ENCODE peak calls at places on chromosomes 16 and 17, in four cellular contexts. X is A549, B is IMR-90, O is H1. H is an unnamed sample.

GRCh38 chr16:84532299-84532724 is 27.9 kb upstream of the MEAK7 start:
- DNase-seq in O (peak), X (peak), B (peak), H (no peak)

GRCh38 chr16:58563235-58563634 is 47.9 kb downstream of the SETD6 start:
- DNase-seq in X (no peak), B (peak), O (no peak), H (no peak)

GRCh38 chr16:74297296-74297665 is 667 bp downstream of the PSMD7 start:
- DNase-seq in X (peak), O (no peak), B (peak), H (no peak)

GRCh38 chr16:20241321-20241720 is 86.0 kb downstream of the GP2 start:
- DNase-seq in X (no peak), B (no peak), O (no peak), H (no peak)

GRCh38 chr17:79626156-79626890 is 15.5 kb upstream of the RBFOX3 start:
- DNase-seq in O (no peak), X (no peak), B (no peak), H (no peak)

GRCh38 chr16:21560462-21560861 is 38.9 kb upstream of the METTL9 start:
- DNase-seq in X (no peak), B (no peak), O (no peak), H (no peak)

GRCh38 chr17:35612924-35613521 is 25.9 kb downstream of the AP2B1 start:
- DNase-seq in X (no peak), O (no peak), B (peak), H (peak)

GRCh38 chr16:12609937-12610699 is 193.6 kb downstream of the CPPED1 start:
- DNase-seq in O (no peak), X (no peak), B (no peak), H (no peak)

GRCh38 chr17:52138350-52138749 is 20.2 kb downstream of the CA10 start:
- DNase-seq in B (no peak), X (no peak), O (no peak), H (no peak)

GRCh38 chr17:6413073-6413472 is 21.8 kb downstream of the AIPL1 start:
- DNase-seq in B (peak), O (no peak), X (peak), H (peak)

GRCh38 chr16:17273142-17273561 is 197.6 kb downstream of the XYLT1 start:
- DNase-seq in X (peak), B (peak), O (no peak), H (peak)

GRCh38 chr17:32386844-32387243 is 36.9 kb downstream of the ZNF207 start:
- DNase-seq in B (peak), X (no peak), O (no peak), H (no peak)

GRCh38 chr16:23182206-23182674 is 305 bp upstream of the SCNN1G start:
- DNase-seq in X (peak), O (peak), B (peak), H (peak)

GRCh38 chr16:54503011-54503410 is 216.4 kb upstream of the IRX3 start:
- DNase-seq in B (no peak), X (no peak), O (no peak), H (no peak)

GRCh38 chr16:82317411-82318168 is 147.6 kb upstream of the MPHOSPH6 start:
- DNase-seq in X (no peak), O (no peak), B (no peak), H (no peak)

GRCh38 chr16:4352843-4353242 is 1.7 kb upstream of the PAM16 start:
- DNase-seq in X (no peak), B (no peak), O (no peak), H (no peak)

GRCh38 chr16:49466529-49466831 is 92.9 kb downstream of the C16orf78 start:
- DNase-seq in B (no peak), O (no peak), X (no peak), H (no peak)

GRCh38 chr16:88012360-88012759 is 61.1 kb downstream of the BANP start:
- DNase-seq in O (no peak), B (no peak), X (no peak), H (no peak)

GRCh38 chr17:7769854-7770253 is 52.3 kb downstream of the DNAH2 start:
- DNase-seq in O (no peak), X (no peak), B (no peak), H (no peak)

GRCh38 chr17:77483128-77483598 is 342.4 kb downstream of the SEC14L1 start:
- DNase-seq in O (no peak), X (no peak), B (no peak), H (no peak)

GRCh38 chr16:68524069-68524820 is 14.8 kb upstream of the ZFP90 start:
- DNase-seq in O (no peak), X (no peak), B (no peak), H (no peak)

GRCh38 chr16:2497116-2497630 is 16.6 kb upstream of the ATP6V0C start:
- DNase-seq in B (no peak), X (no peak), O (no peak), H (no peak)

GRCh38 chr16:66007717-66008116 is 358.8 kb upstream of the CDH5 start:
- DNase-seq in B (peak), X (no peak), O (no peak), H (no peak)

GRCh38 chr17:20955437-20956323 is 87.1 kb downstream of the USP22 start:
- DNase-seq in O (no peak), X (no peak), B (peak), H (no peak)

GRCh38 chr16:4260360-4260759 is 12.5 kb downstream of the TFAP4 start:
- DNase-seq in B (no peak), X (no peak), O (no peak), H (no peak)

GRCh38 chr16:79204486-79204885 is 396.1 kb downstream of the MAF start:
- DNase-seq in O (no peak), B (no peak), X (no peak), H (no peak)

GRCh38 chr16:87384162-87384999 is 805 bp upstream of the FBXO31 start:
- DNase-seq in B (no peak), X (peak), O (no peak), H (no peak)

GRCh38 chr16:82476786-82477185 is 150.0 kb upstream of the CDH13 start:
- DNase-seq in O (no peak), X (no peak), B (no peak), H (no peak)

GRCh38 chr17:71461504-71462197 is 659.2 kb upstream of the SOX9 start:
- DNase-seq in O (no peak), X (no peak), B (no peak), H (no peak)

GRCh38 chr17:9918352-9918751 is 13.3 kb upstream of the RCVRN start:
- DNase-seq in B (no peak), X (no peak), O (no peak), H (no peak)

GRCh38 chr17:31740611-31741082 is 118.4 kb downstream of the COPRS start:
- DNase-seq in B (peak), O (no peak), X (no peak), H (no peak)

GRCh38 chr16:4651842-4652241 is 27.2 kb downstream of the MGRN1 start:
- DNase-seq in O (no peak), B (no peak), X (no peak), H (no peak)

GRCh38 chr17:72427761-72428109 is 306.9 kb downstream of the SOX9 start:
- DNase-seq in O (no peak), X (no peak), B (no peak), H (no peak)

GRCh38 chr16:75288596-75289120 is 37.2 kb upstream of the BCAR1 start:
- DNase-seq in B (no peak), X (no peak), O (no peak), H (no peak)

GRCh38 chr17:13704333-13704732 is 102.6 kb upstream of the HS3ST3A1 start:
- DNase-seq in B (peak), O (no peak), X (no peak), H (no peak)

GRCh38 chr17:49445561-49445960 is 30.9 kb upstream of the PHB1 start:
- DNase-seq in O (no peak), B (no peak), X (no peak), H (no peak)

GRCh38 chr17:38724337-38724988 is 5.7 kb upstream of the CISD3 start:
- DNase-seq in O (no peak), B (no peak), X (no peak), H (no peak)

DNA sequence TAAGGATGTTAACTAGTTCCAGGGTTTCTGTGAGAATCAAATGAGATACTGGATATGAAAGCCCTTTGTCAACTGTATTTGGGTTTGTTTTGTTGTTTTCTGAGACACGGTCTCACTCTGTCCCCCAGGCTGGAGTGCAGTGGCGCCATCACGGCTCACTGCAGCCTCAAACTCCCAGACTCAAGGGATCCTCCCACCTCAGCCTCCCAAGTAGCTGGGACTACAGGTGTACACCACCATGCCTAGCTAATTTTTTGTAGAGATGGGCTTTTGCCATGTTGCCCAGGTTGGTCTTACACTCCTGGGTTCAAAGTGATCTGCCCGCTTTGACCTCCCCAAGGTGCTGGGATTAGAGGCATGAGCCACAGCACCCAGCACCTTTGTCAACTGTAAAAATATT is 8.9 kb downstream of the SUPT4H1 start:
- DNase-seq in B (no peak), X (no peak), O (no peak), H (no peak)
- H3K4me2 ChIP-seq in B (no peak), X (no peak), O (no peak), H (no peak)

GRCh38 chr17:61732169-61732568 is 131.2 kb downstream of the BRIP1 start:
- DNase-seq in O (no peak), X (no peak), B (no peak), H (no peak)
- TF ChIP-seq POLR2A in O (no peak), X (no peak), B (no peak), H (no peak)

GRCh38 chr16:69555437-69555836 is 10.3 kb upstream of the NFAT5 start:
- DNase-seq in B (no peak), X (no peak), O (no peak), H (no peak)
- H3K4me2 ChIP-seq in B (no peak), X (no peak), O (no peak), H (no peak)

GRCh38 chr17:17205368-17206148 is 575 bp downstream of the PLD6 start:
- DNase-seq in X (peak), O (no peak), B (peak), H (peak)

GRCh38 chr17:17201907-17202306 is 4.2 kb downstream of the PLD6 start:
- DNase-seq in B (no peak), X (no peak), O (no peak), H (no peak)

GRCh38 chr17:17204635-17205231 is 1.4 kb downstream of the PLD6 start:
- DNase-seq in B (no peak), O (no peak), X (no peak), H (no peak)

GRCh38 chr17:17203173-17203730 is 2.9 kb downstream of the PLD6 start:
- DNase-seq in O (no peak), X (no peak), B (no peak), H (no peak)

GRCh38 chr17:17204041-17204591 is 2.0 kb downstream of the PLD6 start:
- DNase-seq in B (no peak), O (no peak), X (no peak), H (no peak)
- TF ChIP-seq POLR2A in B (no peak), O (no peak), X (no peak), H (no peak)

GRCh38 chr17:75365931-75366275 is 39.6 kb downstream of the GRB2 start:
- DNase-seq in B (no peak), X (no peak), O (no peak), H (no peak)
- H3K4me2 ChIP-seq in B (no peak), X (peak), O (no peak), H (no peak)

GRCh38 chr17:75516255-75516618 is at the start of gene TSEN54:
- DNase-seq in X (peak), O (no peak), B (peak), H (peak)

GRCh38 chr17:75514299-75515228 is 773 bp downstream of the CASKIN2 start:
- DNase-seq in O (no peak), B (peak), X (no peak), H (no peak)

GRCh38 chr17:75516619-75517276 is 420 bp downstream of the TSEN54 start:
- DNase-seq in B (no peak), O (no peak), X (peak), H (no peak)

GRCh38 chr17:75515229-75515522 is 161 bp downstream of the CASKIN2 start:
- DNase-seq in B (no peak), O (no peak), X (no peak), H (no peak)

DNA sequence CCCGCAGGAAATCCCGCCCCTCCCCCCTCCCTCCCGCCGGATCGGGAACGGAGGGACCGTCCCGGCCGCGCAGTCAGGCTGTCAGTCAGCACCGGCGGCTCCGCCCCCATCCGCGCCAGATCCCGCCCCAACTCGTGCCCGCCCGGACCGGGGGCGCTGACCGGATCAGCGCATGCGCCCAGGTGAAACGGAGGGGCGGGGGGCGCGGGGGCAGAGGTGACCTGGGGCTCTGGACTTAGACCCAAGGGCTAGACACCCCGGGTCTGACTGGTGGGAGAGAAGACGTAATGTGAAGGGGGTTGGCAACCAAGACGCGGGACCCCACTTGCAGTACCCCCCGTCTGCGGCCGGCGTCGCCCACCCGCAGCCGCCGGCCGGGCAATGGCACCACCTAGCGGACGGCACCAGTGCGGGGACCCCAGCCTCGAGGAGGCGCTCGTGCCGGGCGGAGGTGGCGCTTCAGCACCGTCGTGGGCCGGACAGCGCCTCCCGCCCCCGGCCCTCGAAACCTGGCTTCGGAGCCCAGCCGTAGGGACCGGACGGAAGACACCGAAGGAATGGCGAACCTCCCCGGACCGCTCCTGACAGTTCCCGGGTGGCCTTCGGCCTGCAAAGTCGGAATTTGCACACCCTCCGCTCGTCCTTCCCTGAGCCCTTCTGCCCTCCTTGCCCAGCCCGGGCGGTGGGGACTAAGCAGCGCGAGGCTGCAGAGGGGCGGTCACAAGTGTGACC is at the start of gene CASKIN2:
- DNase-seq in O (peak), X (peak), B (peak), H (peak)
- TF ChIP-seq POLR2A in O (no peak), X (no peak), B (no peak), H (no peak)

GRCh38 chr16:89095401-89095974 is 1.8 kb downstream of the ACSF3 start:
- DNase-seq in B (no peak), X (no peak), O (peak), H (no peak)
- H3K4me2 ChIP-seq in B (no peak), X (peak), O (peak), H (peak)

DNA sequence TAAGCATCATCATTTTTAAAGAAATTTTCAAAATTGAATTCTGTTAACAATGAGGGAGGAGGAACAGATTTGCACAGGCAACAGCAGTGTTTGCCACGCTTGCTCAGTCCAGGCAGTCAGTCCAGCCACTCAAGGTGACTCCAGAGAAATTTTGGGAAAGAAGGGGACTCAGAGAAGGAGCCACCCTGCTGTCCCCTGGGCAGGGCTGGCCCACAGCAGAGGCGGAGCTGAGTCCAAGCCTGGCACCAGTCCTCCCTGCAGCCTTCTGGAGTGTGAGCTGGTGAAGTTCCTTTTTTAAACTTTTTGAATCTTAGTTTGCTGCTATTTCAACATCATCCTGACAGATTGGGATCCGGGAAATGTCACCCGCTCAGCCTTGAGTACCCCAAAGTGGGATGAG is 14.4 kb upstream of the SLC47A2 start:
- DNase-seq in X (no peak), O (no peak), B (no peak), H (no peak)
- TF ChIP-seq POLR2A in X (no peak), O (no peak), B (no peak), H (no peak)

H was measured in HCT116.